ENCODE peak calls at places on chromosome 17, in eight cellular contexts. J, T, D, W, Y, O, U and C are unnamed samples. For H3K4me1, the result is how much of the 10 kb centered on the place peaks cover.

GRCh38 chr17:39027037-39027436 is 59.8 kb upstream of the FBXO47 start:
- DNase-seq in W (peak), T (peak), Y (peak), O (peak), J (no peak), D (peak), U (peak), C (no peak)

GRCh38 chr17:78272181-78272913 is 40.9 kb downstream of the TMEM235 start:
- DNase-seq in T (peak), O (peak), U (peak), J (no peak), W (no peak), D (peak), Y (no peak), C (peak)

GRCh38 chr17:41329279-41329925 is 13.9 kb upstream of the KRTAP17-1 start:
- DNase-seq in O (no peak), Y (no peak), J (peak), U (peak), D (no peak), T (no peak), W (no peak), C (no peak)

GRCh38 chr17:65514082-65514481 is 47.4 kb downstream of the AXIN2 start:
- DNase-seq in Y (no peak), U (no peak), T (no peak), D (no peak), W (no peak), O (no peak), J (no peak), C (no peak)

GRCh38 chr17:77636835-77637806 is 321.4 kb upstream of the TNRC6C start:
- DNase-seq in O (no peak), W (no peak), D (peak), J (no peak), U (no peak), Y (no peak), T (no peak), C (no peak)

GRCh38 chr17:36665417-36665816 is 64.0 kb downstream of the MRM1 start:
- DNase-seq in T (no peak), W (no peak), Y (no peak), U (no peak), D (no peak), O (no peak), J (no peak), C (no peak)

GRCh38 chr17:45282683-45283644 is 21.1 kb upstream of the SPATA32 start:
- DNase-seq in J (no peak), O (no peak), T (no peak), W (peak), D (peak), U (peak), Y (peak), C (no peak)

GRCh38 chr17:21252875-21253645 is at the start of gene NATD1:
- DNase-seq in J (peak), Y (peak), O (peak), D (peak), U (peak), W (peak), T (peak), C (peak)

GRCh38 chr17:5237541-5238016 is 2.9 kb upstream of the SCIMP start:
- DNase-seq in J (peak), W (peak), T (peak), D (no peak), U (peak), Y (no peak), O (no peak), C (no peak)

GRCh38 chr17:29929006-29929543 is 953 bp downstream of the SSH2 start:
- DNase-seq in W (no peak), O (peak), Y (no peak), U (no peak), J (no peak), D (no peak), T (no peak), C (peak)

GRCh38 chr17:64448665-64449512 is at the start of gene MILR1:
- DNase-seq in T (no peak), Y (peak), W (no peak), U (no peak), J (peak), O (no peak), D (no peak), C (no peak)

GRCh38 chr17:59149051-59149450 is 5.9 kb downstream of the SKA2 start:
- DNase-seq in T (no peak), Y (no peak), J (no peak), D (no peak), U (no peak), O (no peak), W (no peak), C (no peak)

GRCh38 chr17:59152925-59153324 is 2.1 kb downstream of the SKA2 start:
- DNase-seq in W (no peak), J (no peak), O (no peak), Y (no peak), D (no peak), U (no peak), T (no peak), C (no peak)

GRCh38 chr17:59151591-59151990 is 3.4 kb downstream of the SKA2 start:
- DNase-seq in O (no peak), T (no peak), J (no peak), D (no peak), Y (no peak), U (no peak), W (no peak), C (no peak)

GRCh38 chr17:59151007-59151406 is 4.0 kb downstream of the SKA2 start:
- DNase-seq in U (no peak), W (no peak), J (no peak), T (no peak), D (no peak), Y (no peak), O (no peak), C (no peak)

DNA sequence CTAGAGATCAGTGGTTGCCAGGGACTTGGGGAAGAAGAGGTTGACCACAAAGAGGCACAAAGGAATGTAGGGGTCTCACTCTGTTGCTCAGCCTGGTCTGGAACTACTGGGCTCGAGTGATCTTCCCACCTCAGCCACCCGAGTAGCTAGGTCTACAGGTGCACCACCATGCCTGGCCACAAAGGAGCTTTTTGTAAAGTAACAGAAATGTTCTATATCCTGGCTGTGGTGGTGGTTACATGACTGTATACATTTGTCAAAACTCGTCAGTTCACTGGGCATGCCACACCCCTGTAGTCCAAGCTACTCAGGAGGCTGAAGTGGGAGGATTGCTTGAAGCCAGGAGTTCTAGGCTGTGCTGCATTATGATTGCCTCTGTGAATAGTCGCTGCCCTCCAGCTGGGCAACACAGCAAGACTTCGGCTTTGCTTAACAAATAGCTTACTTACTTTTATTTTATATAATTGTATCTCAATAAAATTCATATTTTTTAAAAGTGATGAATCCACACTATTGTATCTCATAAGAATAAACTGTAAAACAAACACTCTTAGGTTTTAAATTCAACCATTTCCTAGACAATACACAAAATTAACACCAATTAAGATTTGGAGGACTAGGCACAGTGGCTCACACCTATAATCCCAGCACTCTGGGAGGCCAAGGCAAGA is 5.0 kb downstream of the SKA2 start:
- DNase-seq in U (no peak), D (no peak), J (no peak), Y (no peak), W (no peak), O (no peak), T (no peak), C (no peak)
- H3K4me3 ChIP-seq in U (no peak), D (no peak), J (no peak), Y (no peak), W (no peak), O (no peak), T (no peak), C (peak)

GRCh38 chr17:49632201-49632600 is 45.7 kb downstream of the SPOP start:
- DNase-seq in O (no peak), D (no peak), U (no peak), Y (no peak), T (no peak), W (no peak), J (no peak), C (no peak)

GRCh38 chr17:49633250-49633649 is 44.6 kb downstream of the SPOP start:
- DNase-seq in U (no peak), Y (no peak), D (no peak), W (no peak), T (no peak), J (no peak), O (no peak), C (no peak)

GRCh38 chr17:49631496-49631895 is 46.4 kb downstream of the SPOP start:
- DNase-seq in W (no peak), T (no peak), O (no peak), D (no peak), J (no peak), Y (no peak), U (no peak), C (no peak)

GRCh38 chr17:49629447-49629846 is 48.5 kb downstream of the SPOP start:
- DNase-seq in T (no peak), W (no peak), J (no peak), O (no peak), D (no peak), U (no peak), Y (no peak), C (no peak)

GRCh38 chr17:49630113-49630900 is 47.6 kb downstream of the SPOP start:
- DNase-seq in W (no peak), D (no peak), U (no peak), Y (no peak), O (no peak), J (no peak), T (no peak), C (no peak)
- H3K4me1 ChIP-seq in W (under half), D (under half), U (half or more), Y (under half), O (under half), J (under half), T (under half), C (under half)

DNA sequence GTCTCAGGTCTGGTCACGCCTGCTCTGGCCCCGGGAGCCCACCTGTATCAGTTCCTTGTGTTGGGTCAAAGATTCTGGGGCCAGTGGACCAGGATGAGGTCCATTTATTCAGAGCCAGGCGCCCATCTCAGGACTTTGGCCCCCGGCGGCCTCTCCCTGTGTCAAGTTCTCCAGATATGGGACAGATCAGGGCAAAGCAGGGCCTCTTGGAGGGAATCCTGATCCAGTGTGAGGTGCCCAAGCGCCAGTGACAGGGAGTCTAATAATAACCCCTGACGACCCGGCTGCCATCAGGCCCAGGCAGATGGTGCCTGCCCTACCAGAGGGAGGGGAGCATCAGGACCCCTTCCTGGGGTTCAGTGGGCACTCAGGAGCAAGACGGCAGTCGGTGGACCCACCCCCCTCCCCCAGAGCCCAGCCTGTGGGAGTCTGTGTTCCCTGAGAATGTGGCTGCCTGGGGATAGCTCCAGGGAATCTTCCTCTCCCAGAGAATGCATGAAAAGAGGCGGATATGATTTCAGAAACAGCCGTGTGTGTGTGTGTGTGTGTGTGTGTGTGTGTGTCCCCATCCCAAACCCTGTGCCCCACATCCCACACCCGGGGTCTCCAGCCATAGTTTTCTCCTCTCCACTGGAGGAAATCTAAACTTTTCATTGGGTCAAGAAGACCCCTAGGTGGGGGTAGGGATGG is 1.4 kb downstream of the TTYH2 start:
- DNase-seq in Y (no peak), W (no peak), O (no peak), U (no peak), J (no peak), D (peak), T (no peak), C (no peak)
- H3K4me3 ChIP-seq in Y (peak), W (peak), O (peak), U (no peak), J (peak), D (no peak), T (peak), C (peak)

GRCh38 chr17:40071720-40072480 is 9.1 kb downstream of the THRA start:
- DNase-seq in U (peak), D (peak), J (no peak), W (peak), Y (peak), O (no peak), T (peak), C (no peak)

GRCh38 chr17:40070895-40071719 is 8.3 kb downstream of the THRA start:
- DNase-seq in U (peak), T (peak), Y (peak), O (no peak), W (peak), J (no peak), D (no peak), C (no peak)

GRCh38 chr17:40073454-40074174 is 10.8 kb downstream of the THRA start:
- DNase-seq in D (no peak), W (no peak), O (no peak), J (no peak), Y (no peak), T (peak), U (no peak), C (no peak)

GRCh38 chr17:40074175-40074512 is 11.4 kb downstream of the THRA start:
- DNase-seq in U (no peak), Y (no peak), T (peak), O (no peak), J (no peak), W (no peak), D (no peak), C (no peak)

GRCh38 chr17:40072481-40073346 is 9.9 kb downstream of the THRA start:
- DNase-seq in Y (peak), U (no peak), T (peak), D (no peak), O (no peak), J (no peak), W (no peak), C (no peak)
- H3K4me1 ChIP-seq in Y (under half), U (half or more), T (half or more), D (under half), O (under half), J (half or more), W (half or more), C (half or more)

DNA sequence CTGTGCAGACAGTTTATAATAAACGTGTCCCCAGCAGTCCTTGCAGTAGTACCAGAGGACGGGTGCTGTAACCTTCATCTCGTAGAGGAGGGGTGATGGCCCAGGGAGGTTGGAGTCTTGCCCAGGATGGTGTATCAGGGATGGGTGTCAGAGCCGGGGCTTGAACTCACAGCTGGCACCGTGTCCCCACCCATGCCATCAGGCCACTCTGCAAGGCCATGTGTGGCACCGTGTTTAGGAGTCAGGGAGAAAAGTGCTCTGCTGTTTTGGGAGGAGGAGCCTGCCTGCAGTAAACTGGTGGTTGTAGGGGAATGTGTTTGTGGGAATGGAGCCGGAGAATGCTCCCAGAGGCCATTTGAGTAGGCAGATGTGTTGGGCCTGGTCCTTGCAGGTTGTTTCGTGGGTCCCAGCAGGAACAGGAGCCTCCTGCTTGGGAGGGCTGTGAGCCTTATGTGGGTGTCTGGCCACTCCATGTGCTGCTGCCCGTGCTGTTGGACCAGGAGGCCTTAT is 1.7 kb downstream of the ADORA2B start:
- DNase-seq in T (no peak), O (no peak), J (no peak), U (peak), Y (no peak), D (peak), W (no peak), C (no peak)
- H3K4me3 ChIP-seq in T (no peak), O (no peak), J (peak), U (peak), Y (no peak), D (no peak), W (no peak), C (no peak)

GRCh38 chr17:1012823-1013728 is 16.1 kb downstream of the TIMM22 start:
- DNase-seq in O (no peak), Y (no peak), J (no peak), T (peak), W (no peak), U (no peak), D (peak), C (no peak)

GRCh38 chr17:1011138-1011537 is 14.2 kb downstream of the TIMM22 start:
- DNase-seq in O (no peak), Y (no peak), W (no peak), U (no peak), J (no peak), T (peak), D (no peak), C (no peak)

GRCh38 chr17:1010586-1010985 is 13.7 kb downstream of the TIMM22 start:
- DNase-seq in O (no peak), T (peak), W (no peak), D (no peak), U (no peak), Y (no peak), J (no peak), C (no peak)

GRCh38 chr17:1013729-1014090 is 16.8 kb downstream of the TIMM22 start:
- DNase-seq in D (peak), T (peak), O (no peak), Y (no peak), W (no peak), U (no peak), J (no peak), C (no peak)

GRCh38 chr17:1011760-1012735 is 15.1 kb downstream of the TIMM22 start:
- DNase-seq in D (peak), J (no peak), W (no peak), O (no peak), Y (no peak), U (no peak), T (peak), C (no peak)
- H3K4me1 ChIP-seq in D (under half), J (under half), W (under half), O (under half), Y (under half), U (under half), T (under half), C (under half)

GRCh38 chr17:34314279-34314678 is 5.0 kb upstream of the CCL8 start:
- DNase-seq in W (no peak), O (no peak), T (no peak), J (no peak), U (no peak), D (no peak), Y (peak), C (no peak)

GRCh38 chr17:34319087-34319486 is at the start of gene CCL8:
- DNase-seq in J (no peak), O (no peak), Y (no peak), U (no peak), W (no peak), T (no peak), D (no peak), C (no peak)

GRCh38 chr17:34321981-34322380 is 2.7 kb downstream of the CCL8 start:
- DNase-seq in D (no peak), U (no peak), W (no peak), Y (no peak), T (no peak), O (no peak), J (no peak), C (no peak)

GRCh38 chr17:34313164-34313563 is 6.1 kb upstream of the CCL8 start:
- DNase-seq in U (no peak), Y (no peak), D (no peak), J (no peak), T (no peak), O (no peak), W (no peak), C (no peak)

GRCh38 chr17:34318474-34318873 is 761 bp upstream of the CCL8 start:
- DNase-seq in O (no peak), J (peak), Y (no peak), W (peak), D (no peak), U (peak), T (no peak), C (peak)
- H3K4me3 ChIP-seq in O (no peak), J (no peak), Y (no peak), W (no peak), D (no peak), U (no peak), T (no peak), C (no peak)

DNA sequence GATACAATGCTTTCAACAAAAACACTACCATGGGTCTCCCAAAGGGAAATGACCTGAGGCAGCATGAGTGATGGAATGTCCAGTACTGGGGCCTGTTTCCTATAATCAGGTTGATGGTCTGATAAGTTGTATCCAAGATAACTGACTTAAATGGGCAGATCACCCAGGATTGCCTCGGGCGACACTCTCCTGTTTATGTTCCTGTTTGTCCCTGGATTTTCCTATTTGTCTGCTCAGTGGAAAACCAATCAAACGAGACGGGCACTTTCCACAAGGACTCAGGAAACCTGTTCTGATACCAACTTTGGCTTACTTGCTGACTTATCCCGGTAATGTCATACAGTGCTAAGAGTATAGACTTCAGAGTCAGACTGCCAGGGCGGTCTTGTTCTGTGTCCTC is 27.4 kb downstream of the USP43 start:
- DNase-seq in Y (no peak), T (no peak), J (no peak), O (no peak), D (no peak), W (no peak), U (no peak), C (no peak)
- H3K4me1 ChIP-seq in Y (under half), T (under half), J (under half), O (under half), D (under half), W (under half), U (under half), C (under half)

GRCh38 chr17:62792122-62792800 is 15.9 kb downstream of the MARCHF10 start:
- DNase-seq in T (no peak), D (no peak), U (no peak), J (peak), Y (no peak), O (no peak), W (no peak), C (no peak)

GRCh38 chr17:62791235-62792121 is 16.6 kb downstream of the MARCHF10 start:
- DNase-seq in W (no peak), U (no peak), J (no peak), T (no peak), Y (no peak), D (no peak), O (no peak), C (no peak)

GRCh38 chr17:62797959-62798358 is 10.2 kb downstream of the MARCHF10 start:
- DNase-seq in T (no peak), W (no peak), Y (no peak), U (no peak), D (no peak), J (no peak), O (no peak), C (no peak)

GRCh38 chr17:62793919-62794665 is 14.0 kb downstream of the MARCHF10 start:
- DNase-seq in W (no peak), U (no peak), T (no peak), D (no peak), Y (no peak), O (no peak), J (no peak), C (peak)

GRCh38 chr17:62794666-62794971 is 13.5 kb downstream of the MARCHF10 start:
- DNase-seq in Y (no peak), U (no peak), D (no peak), T (no peak), O (no peak), W (no peak), J (no peak), C (no peak)
- H3K4me3 ChIP-seq in Y (no peak), U (no peak), D (no peak), T (no peak), O (peak), W (no peak), J (no peak), C (peak)